ENCODE peak calls at places on chromosomes 12 and 14, in ten cellular contexts. P is HepG2; N is lower leg skin; S is heart left ventricle; F is dorsolateral prefrontal cortex; E is retinal pigment epithelial cell; R is CD4-positive, CD25-positive, alpha-beta regulatory T cell; D is adipocyte; M is astrocyte of the cerebellum; Y is PC-3. W is an unnamed sample.

GRCh38 chr14:21267886-21268611 is 1.2 kb downstream of the HNRNPC start:
- DNase-seq in P (no peak), N (no peak), S (no peak), F (no peak), E (no peak), R (no peak), D (peak), M (no peak), Y (peak), W (no peak)

GRCh38 chr14:75732888-75733287 is 71.8 kb downstream of the TTLL5 start:
- DNase-seq in P (no peak), N (no peak), S (no peak), F (no peak), E (no peak), R (no peak), D (no peak), M (no peak), Y (no peak), W (no peak)

GRCh38 chr14:76091036-76091435 is 60.7 kb upstream of the GPATCH2L start:
- DNase-seq in P (peak), N (peak), S (peak), F (no peak), E (no peak), R (no peak), D (peak), M (no peak), Y (peak), W (no peak)

GRCh38 chr14:38851109-38851508 is 251.9 kb downstream of the SEC23A start:
- DNase-seq in P (no peak), N (no peak), S (no peak), F (no peak), E (no peak), R (no peak), D (no peak), M (no peak), Y (no peak), W (no peak)

GRCh38 chr12:50568338-50569155 is 63.8 kb downstream of the DIP2B start:
- DNase-seq in P (no peak), N (no peak), S (no peak), F (no peak), E (no peak), R (no peak), D (peak), M (no peak), Y (no peak), W (peak)

GRCh38 chr12:8037947-8038346 is 5.4 kb downstream of the FOXJ2 start:
- DNase-seq in P (no peak), N (no peak), S (no peak), F (no peak), E (no peak), R (no peak), D (no peak), M (no peak), Y (no peak), W (no peak)

GRCh38 chr14:89308232-89308959 is 108.6 kb downstream of the FOXN3 start:
- DNase-seq in P (no peak), N (no peak), S (no peak), F (no peak), E (no peak), R (no peak), D (peak), M (no peak), Y (peak), W (no peak)

GRCh38 chr12:53530056-53530455 is 22.8 kb upstream of the NPFF start:
- DNase-seq in P (no peak), N (no peak), S (no peak), F (no peak), E (no peak), R (no peak), D (no peak), M (no peak), Y (no peak), W (no peak)

GRCh38 chr14:76767681-76768055 is 6.4 kb downstream of the VASH1 start:
- DNase-seq in P (no peak), N (peak), S (peak), F (no peak), E (no peak), R (no peak), D (no peak), M (no peak), Y (no peak), W (no peak)

GRCh38 chr12:120709976-120710804 is at the start of gene UNC119B:
- DNase-seq in P (no peak), N (peak), S (peak), F (peak), E (no peak), R (peak), D (peak), M (no peak), Y (peak), W (peak)

GRCh38 chr14:94394594-94395305 is 6.3 kb upstream of the SERPINA1 start:
- DNase-seq in P (peak), N (peak), S (peak), F (no peak), E (no peak), R (no peak), D (peak), M (no peak), Y (no peak), W (no peak)

GRCh38 chr12:81998761-81999378 is 239.7 kb upstream of the PPFIA2 start:
- DNase-seq in P (no peak), N (no peak), S (no peak), F (no peak), E (peak), R (no peak), D (no peak), M (peak), Y (no peak), W (peak)

GRCh38 chr12:6367065-6367968 is 8.0 kb downstream of the SCNN1A start:
- DNase-seq in P (peak), N (no peak), S (peak), F (no peak), E (no peak), R (peak), D (no peak), M (peak), Y (peak), W (no peak)

GRCh38 chr12:78746001-78746400 is 118.6 kb upstream of the SYT1 start:
- DNase-seq in P (no peak), N (no peak), S (no peak), F (no peak), E (no peak), R (no peak), D (no peak), M (no peak), Y (no peak), W (no peak)

GRCh38 chr14:90177537-90178189 is 78.7 kb upstream of the PSMC1 start:
- DNase-seq in P (no peak), N (no peak), S (no peak), F (no peak), E (no peak), R (no peak), D (peak), M (no peak), Y (peak), W (no peak)

GRCh38 chr14:68464716-68465115 is 328.2 kb downstream of the ZFP36L1 start:
- DNase-seq in P (no peak), N (no peak), S (no peak), F (no peak), E (no peak), R (no peak), D (peak), M (no peak), Y (peak), W (peak)

GRCh38 chr14:52253503-52253902 is 14.0 kb upstream of the PTGDR start:
- DNase-seq in P (no peak), N (no peak), S (no peak), F (no peak), E (peak), R (no peak), D (peak), M (no peak), Y (peak), W (no peak)

GRCh38 chr12:62919827-62920226 is 15.1 kb downstream of the PPM1H start:
- DNase-seq in P (no peak), N (no peak), S (no peak), F (peak), E (no peak), R (no peak), D (peak), M (peak), Y (peak), W (peak)

GRCh38 chr12:55966408-55967281 is at the start of gene CDK2:
- DNase-seq in P (peak), N (peak), S (peak), F (peak), E (no peak), R (peak), D (peak), M (no peak), Y (peak), W (peak)

GRCh38 chr14:91138511-91139359 is 24.9 kb downstream of the DGLUCY start:
- DNase-seq in P (peak), N (no peak), S (no peak), F (no peak), E (no peak), R (peak), D (no peak), M (no peak), Y (peak), W (no peak)

GRCh38 chr14:67456732-67457131 is 31.8 kb downstream of the TMEM229B start:
- DNase-seq in P (no peak), N (no peak), S (no peak), F (no peak), E (no peak), R (no peak), D (no peak), M (no peak), Y (no peak), W (no peak)

GRCh38 chr12:114809132-114809531 is 125.2 kb upstream of the TBX3 start:
- DNase-seq in P (no peak), N (no peak), S (no peak), F (no peak), E (no peak), R (no peak), D (no peak), M (no peak), Y (no peak), W (no peak)

GRCh38 chr12:3641428-3641883 is 111.5 kb downstream of the CRACR2A start:
- DNase-seq in P (no peak), N (no peak), S (no peak), F (no peak), E (no peak), R (no peak), D (peak), M (no peak), Y (peak), W (peak)

GRCh38 chr12:40224439-40225291 is at the start of gene LRRK2:
- DNase-seq in P (no peak), N (peak), S (peak), F (peak), E (no peak), R (peak), D (peak), M (no peak), Y (no peak), W (peak)

GRCh38 chr12:52496054-52496453 is 3.0 kb upstream of the KRT6A start:
- DNase-seq in P (no peak), N (no peak), S (no peak), F (no peak), E (no peak), R (no peak), D (no peak), M (no peak), Y (no peak), W (no peak)

GRCh38 chr12:90770861-90771260 is 184.1 kb downstream of the CCER1 start:
- DNase-seq in P (no peak), N (no peak), S (no peak), F (no peak), E (no peak), R (no peak), D (no peak), M (no peak), Y (peak), W (no peak)

GRCh38 chr14:55077691-55078151 is 26.3 kb downstream of the MAPK1IP1L start:
- DNase-seq in P (peak), N (peak), S (no peak), F (no peak), E (peak), R (no peak), D (no peak), M (no peak), Y (no peak), W (no peak)

GRCh38 chr12:64608901-64609542 is 1.3 kb upstream of the RASSF3 start:
- DNase-seq in P (peak), N (peak), S (no peak), F (no peak), E (no peak), R (peak), D (peak), M (no peak), Y (peak), W (peak)

GRCh38 chr12:71128191-71128590 is 29.6 kb downstream of the TSPAN8 start:
- DNase-seq in P (no peak), N (no peak), S (no peak), F (no peak), E (peak), R (no peak), D (no peak), M (no peak), Y (no peak), W (no peak)

GRCh38 chr14:100237735-100238418 is 1.1 kb upstream of the YY1 start:
- DNase-seq in P (peak), N (peak), S (peak), F (peak), E (no peak), R (peak), D (peak), M (no peak), Y (peak), W (peak)

GRCh38 chr14:96497087-96497486 is 5.1 kb upstream of the PAPOLA start:
- DNase-seq in P (no peak), N (no peak), S (no peak), F (no peak), E (no peak), R (no peak), D (no peak), M (no peak), Y (peak), W (no peak)

GRCh38 chr12:25864287-25864686 is 94.2 kb upstream of the RASSF8 start:
- DNase-seq in P (no peak), N (no peak), S (no peak), F (no peak), E (peak), R (no peak), D (no peak), M (no peak), Y (no peak), W (peak)

GRCh38 chr12:104747330-104747729 is 210.8 kb downstream of the SLC41A2 start:
- DNase-seq in P (no peak), N (no peak), S (no peak), F (no peak), E (no peak), R (no peak), D (no peak), M (no peak), Y (no peak), W (no peak)

GRCh38 chr12:113092478-113093408 is 36.2 kb downstream of the DTX1 start:
- DNase-seq in P (no peak), N (no peak), S (peak), F (no peak), E (no peak), R (no peak), D (no peak), M (no peak), Y (peak), W (no peak)

GRCh38 chr14:84937449-84937848 is 592.5 kb upstream of the FLRT2 start:
- DNase-seq in P (no peak), N (no peak), S (no peak), F (no peak), E (peak), R (no peak), D (no peak), M (no peak), Y (no peak), W (no peak)

DNA sequence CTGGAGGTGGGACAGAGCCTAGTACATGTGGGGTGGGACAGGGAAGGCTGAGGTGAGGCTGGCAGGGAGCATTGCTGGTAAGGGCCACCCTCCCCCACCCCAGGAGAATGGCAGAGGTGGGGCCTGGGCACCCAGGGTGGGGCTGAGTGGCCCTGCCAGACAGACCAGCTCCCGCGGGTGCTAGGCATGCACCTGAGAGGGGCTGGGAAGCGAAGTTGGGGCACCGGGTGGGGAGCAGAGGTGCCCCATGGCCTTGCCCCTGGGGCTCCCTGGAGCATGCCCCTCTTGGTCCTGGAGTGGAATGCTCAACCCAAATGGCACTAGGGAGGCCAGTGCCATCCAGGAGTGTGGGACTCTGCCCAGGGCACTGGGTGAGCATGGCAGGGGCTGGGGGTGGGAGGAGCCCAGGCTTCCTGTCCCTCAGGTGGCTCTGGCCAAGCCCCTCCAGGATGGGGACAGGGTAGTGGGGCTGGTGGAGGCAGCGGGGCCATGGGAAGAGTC is 1.3 kb downstream of the TNFAIP2 start:
- DNase-seq in P (no peak), N (no peak), S (peak), F (no peak), E (no peak), R (no peak), D (no peak), M (no peak), Y (no peak), W (no peak)
- H3K4me3 ChIP-seq in P (no peak), N (no peak), S (peak), F (no peak), E (no peak), R (no peak), D (peak), M (peak), Y (peak), W (no peak)

GRCh38 chr12:107320031-107320928 is 226.9 kb upstream of the CRY1 start:
- DNase-seq in P (peak), N (peak), S (peak), F (peak), E (no peak), R (peak), D (peak), M (no peak), Y (peak), W (peak)
- H3K4me3 ChIP-seq in P (peak), N (peak), S (peak), F (peak), E (peak), R (peak), D (peak), M (peak), Y (peak), W (peak)

DNA sequence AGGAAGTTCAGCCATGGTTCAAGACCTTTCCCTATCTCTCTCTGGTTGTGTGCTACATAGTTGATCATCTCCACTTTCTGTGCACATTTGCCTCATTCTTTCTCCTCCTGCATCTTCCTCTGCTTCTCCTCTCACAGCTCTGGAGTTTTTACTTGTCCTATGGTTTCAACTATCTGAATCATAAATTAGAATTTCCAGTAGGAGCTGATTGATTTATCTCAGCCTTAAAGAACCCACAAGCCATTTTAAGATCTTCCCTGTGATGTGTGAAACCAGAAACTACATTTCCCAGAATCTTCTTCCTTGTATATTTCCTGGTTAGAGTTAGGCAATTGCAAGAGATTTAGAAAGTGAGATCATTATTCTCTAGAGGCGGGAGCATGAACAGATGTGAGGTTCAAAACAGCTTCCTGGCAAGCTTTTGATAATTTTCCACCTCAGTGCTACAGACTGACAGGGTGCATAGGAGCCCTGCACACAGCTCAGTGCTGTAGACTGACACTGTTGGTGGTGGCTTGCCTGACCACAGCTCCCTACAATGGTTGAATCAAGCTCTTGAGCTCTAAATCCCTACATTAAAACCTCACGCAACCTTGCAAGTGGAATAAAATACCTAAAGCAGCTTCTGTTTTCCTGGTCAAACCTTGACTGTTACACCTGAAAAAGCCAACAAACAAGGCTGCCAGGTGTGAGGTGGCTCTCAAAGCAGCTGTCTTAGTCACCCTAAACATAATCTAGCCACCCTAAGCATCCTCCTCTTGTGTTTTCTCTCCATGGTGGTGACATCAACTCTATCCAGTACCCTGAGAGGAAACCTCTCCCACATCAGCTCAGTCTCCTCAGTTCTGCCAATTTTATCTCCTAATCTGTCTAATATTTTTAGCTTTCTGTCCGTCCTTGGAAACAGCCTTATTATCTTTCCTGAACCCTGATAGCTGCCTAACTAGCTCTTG is 21.5 kb upstream of the IFNG start:
- DNase-seq in P (no peak), N (no peak), S (no peak), F (no peak), E (no peak), R (peak), D (no peak), M (no peak), Y (no peak), W (no peak)
- H3K4me3 ChIP-seq in P (no peak), N (no peak), S (no peak), F (no peak), E (no peak), R (no peak), D (no peak), M (no peak), Y (no peak), W (no peak)

GRCh38 chr12:47107446-47107845 is 27.7 kb upstream of the AMIGO2 start:
- DNase-seq in P (no peak), N (no peak), S (no peak), F (no peak), E (no peak), R (no peak), D (no peak), M (no peak), Y (no peak), W (no peak)
- H3K4me3 ChIP-seq in P (no peak), N (no peak), S (no peak), F (no peak), E (no peak), R (no peak), D (no peak), M (no peak), Y (no peak), W (no peak)

W was measured in astrocyte of the spinal cord.